ENCODE peak calls at places on chromosomes 3 and 15, in nine cellular contexts. I, J, R, L, E, Z, U, A and P are unnamed samples.
A peak's percentile ranks its signal among the peaks of the same experiment; 100 is the strongest.

GRCh38 chr3:114299421-114299820 is 5.6 kb downstream of the TIGIT start:
- DNase-seq in J (peak; percentile 47), I (no peak), U (no peak), R (no peak), Z (peak; percentile 47), A (no peak), L (peak; percentile 29), E (no peak), P (no peak)

GRCh38 chr3:149400645-149401044 is 23.2 kb upstream of the TM4SF1 start:
- DNase-seq in L (no peak), Z (no peak), R (no peak), A (no peak), E (no peak), I (no peak), J (no peak), U (no peak), P (no peak)

GRCh38 chr15:62125763-62126162 is 39.3 kb downstream of the C2CD4B start:
- DNase-seq in E (no peak), A (peak; percentile 29), U (no peak), L (no peak), R (no peak), J (peak; percentile 54), Z (peak; percentile 60), I (no peak), P (no peak)

GRCh38 chr15:63983071-63983711 is 63.1 kb downstream of the DAPK2 start:
- DNase-seq in Z (peak; percentile 32), U (no peak), L (peak; percentile 18), E (peak; percentile 39), J (no peak), A (no peak), R (no peak), I (no peak), P (no peak)

GRCh38 chr3:65445573-65446204 is 593.0 kb downstream of the MAGI1 start:
- DNase-seq in A (no peak), J (no peak), L (no peak), Z (no peak), I (no peak), R (no peak), U (no peak), E (no peak), P (no peak)

GRCh38 chr15:42494998-42495360 is 455 bp upstream of the SNAP23 start:
- DNase-seq in E (peak; percentile 2), Z (no peak), R (no peak), A (peak; percentile 51), J (peak; percentile 81), I (peak; percentile 70), U (no peak), L (no peak), P (peak; percentile 74)

GRCh38 chr3:188900421-188900941 is 271.3 kb upstream of the TPRG1 start:
- DNase-seq in A (no peak), U (no peak), E (no peak), J (peak; percentile 87), L (no peak), Z (no peak), R (no peak), I (no peak), P (no peak)

GRCh38 chr15:80768158-80768557 is 11.0 kb upstream of the CEMIP start:
- DNase-seq in R (no peak), Z (no peak), J (no peak), U (no peak), A (no peak), I (no peak), E (no peak), L (no peak), P (no peak)

GRCh38 chr15:100115066-100115710 is 226.6 kb downstream of the ADAMTS17 start:
- DNase-seq in U (no peak), L (no peak), I (no peak), E (no peak), J (no peak), A (no peak), Z (no peak), R (no peak), P (no peak)

GRCh38 chr15:86691091-86691490 is 611.4 kb downstream of the AGBL1 start:
- DNase-seq in I (no peak), E (no peak), R (no peak), A (no peak), Z (no peak), J (no peak), L (no peak), U (no peak), P (no peak)